ENCODE peak calls at places on chromosomes 13 and 19, in eight cellular contexts. M, I, Y, P, O, Z, B and S are unnamed samples.

GRCh38 chr13:48773531-48774275 is 120.0 kb downstream of the CYSLTR2 start:
- DNase-seq in M (no peak), Z (no peak), B (no peak), Y (no peak), I (no peak), P (no peak), O (no peak), S (no peak)

GRCh38 chr19:53945441-53945840 is 17.3 kb upstream of the CACNG8 start:
- DNase-seq in M (no peak), Z (no peak), B (no peak), I (peak; percentile 47), Y (no peak), P (no peak), O (no peak), S (no peak)

GRCh38 chr13:94480672-94481145 is 1.2 kb upstream of the DCT start:
- DNase-seq in Y (peak; percentile 41), M (no peak), I (peak; percentile 86), B (no peak), P (no peak), Z (peak; percentile 91), O (no peak), S (peak; percentile 35)

GRCh38 chr13:110554946-110555345 is 6.6 kb downstream of the RAB20 start:
- DNase-seq in Y (no peak), O (no peak), B (no peak), M (no peak), P (no peak), I (no peak), Z (no peak), S (no peak)

GRCh38 chr19:50777830-50778303 is 7.6 kb downstream of the GPR32 start:
- DNase-seq in Y (no peak), O (no peak), I (peak; percentile 42), B (no peak), Z (no peak), M (no peak), P (no peak), S (no peak)

GRCh38 chr13:23325191-23325590 is 108.3 kb downstream of the SACS start:
- DNase-seq in P (no peak), B (no peak), Z (no peak), I (no peak), O (peak; percentile 35), Y (no peak), M (no peak), S (no peak)

GRCh38 chr19:3171894-3172679 is 6.5 kb upstream of the S1PR4 start:
- DNase-seq in Z (no peak), Y (no peak), B (no peak), P (no peak), M (no peak), O (no peak), I (no peak), S (no peak)

GRCh38 chr13:34933349-34933748 is 8.7 kb upstream of the NBEA start:
- DNase-seq in P (no peak), I (no peak), M (no peak), Y (no peak), Z (no peak), O (no peak), B (no peak), S (no peak)

GRCh38 chr19:16244091-16244490 is 46.4 kb downstream of the AP1M1 start:
- DNase-seq in Y (no peak), B (no peak), O (peak; percentile 53), Z (peak; percentile 4), I (peak; percentile 40), M (no peak), P (no peak), S (no peak)

GRCh38 chr19:31518626-31519025 is 169.4 kb upstream of the TSHZ3 start:
- DNase-seq in I (no peak), O (no peak), M (no peak), B (no peak), Y (no peak), P (no peak), Z (no peak), S (no peak)

GRCh38 chr13:71661921-71662320 is 205.1 kb downstream of the DACH1 start:
- DNase-seq in M (no peak), B (no peak), P (no peak), O (no peak), Y (no peak), Z (peak; percentile 23), I (peak; percentile 92), S (no peak)

GRCh38 chr19:1260749-1261511 is 8.2 kb upstream of the CIRBP start:
- DNase-seq in B (peak; percentile 97), O (peak; percentile 96), P (peak; percentile 96), Z (peak; percentile 84), Y (peak; percentile 97), M (peak; percentile 98), I (peak; percentile 98), S (peak; percentile 80)

DNA sequence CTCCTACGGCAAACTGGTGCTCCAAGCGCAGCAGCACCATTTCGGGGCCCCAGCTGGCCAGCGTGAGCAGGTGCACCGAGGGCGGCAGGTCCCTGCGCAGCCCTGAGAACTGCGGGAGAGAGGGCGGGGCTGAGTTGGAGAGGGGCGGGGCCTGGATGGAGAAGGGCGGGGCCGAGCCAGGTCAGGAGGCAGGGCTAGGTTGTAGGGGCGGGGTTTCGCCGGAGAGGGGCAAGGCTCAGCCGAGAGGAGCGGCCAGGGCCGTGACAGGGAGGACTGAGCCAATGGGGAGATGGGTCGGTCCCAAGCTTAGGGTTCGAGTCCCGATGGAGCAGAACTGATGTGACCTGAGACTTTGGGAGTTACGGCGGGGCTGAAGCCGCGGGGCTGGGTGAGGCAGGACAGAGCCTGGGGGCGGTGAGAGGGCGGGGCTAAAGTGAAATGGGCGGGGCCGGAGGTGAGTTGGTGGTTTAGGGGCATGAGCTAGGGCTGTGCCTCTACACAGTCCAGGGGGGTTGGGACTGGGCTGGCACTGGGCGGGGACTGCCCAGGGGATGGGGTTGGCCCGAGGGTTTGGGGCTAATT is 19.0 kb downstream of the MAN2B1 start:
- DNase-seq in P (no peak), Y (no peak), B (peak; percentile 71), Z (no peak), I (peak; percentile 40), O (no peak), M (peak; percentile 85), S (no peak)
- H3K4me3 ChIP-seq in P (peak overlapping the region; percentile 34), Y (peak overlapping the region; percentile 58), B (peak overlapping the region; percentile 13), Z (peak overlapping the region; percentile 27), I (no peak overlapping the region), O (no peak overlapping the region), M (peak overlapping the region; percentile 23), S (no peak overlapping the region)

DNA sequence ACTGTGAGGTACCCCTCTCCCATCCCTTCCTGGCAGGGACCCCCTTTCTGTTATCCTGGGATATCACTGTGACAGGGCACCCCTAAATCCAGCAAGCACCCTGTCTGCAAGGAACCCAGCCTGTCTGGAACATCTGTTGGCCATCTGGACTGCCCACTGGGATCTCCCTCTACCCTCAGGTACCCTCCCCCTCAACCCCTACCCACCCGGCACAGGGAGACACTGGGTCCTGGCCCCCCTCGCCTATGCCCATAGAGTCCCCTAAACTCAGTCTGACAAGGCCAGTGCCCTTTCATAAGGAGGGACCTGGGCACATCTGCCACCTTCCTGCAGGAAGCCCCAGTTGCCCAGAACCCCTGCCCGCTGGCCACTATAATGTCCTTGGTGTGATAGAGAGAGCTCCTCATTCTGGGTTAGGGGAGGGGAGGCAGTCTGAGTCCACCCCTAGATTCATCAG is 2.8 kb upstream of the SLC27A5 start:
- DNase-seq in Y (no peak), B (no peak), M (no peak), Z (no peak), I (no peak), P (no peak), O (no peak), S (no peak)
- H3K4me3 ChIP-seq in Y (peak overlapping the region; percentile 66), B (peak overlapping the region; percentile 35), M (peak overlapping the region; percentile 38), Z (peak overlapping the region; percentile 55), I (peak overlapping the region; percentile 36), P (peak overlapping the region; percentile 49), O (peak overlapping the region; percentile 32), S (peak overlapping the region; percentile 30)

DNA sequence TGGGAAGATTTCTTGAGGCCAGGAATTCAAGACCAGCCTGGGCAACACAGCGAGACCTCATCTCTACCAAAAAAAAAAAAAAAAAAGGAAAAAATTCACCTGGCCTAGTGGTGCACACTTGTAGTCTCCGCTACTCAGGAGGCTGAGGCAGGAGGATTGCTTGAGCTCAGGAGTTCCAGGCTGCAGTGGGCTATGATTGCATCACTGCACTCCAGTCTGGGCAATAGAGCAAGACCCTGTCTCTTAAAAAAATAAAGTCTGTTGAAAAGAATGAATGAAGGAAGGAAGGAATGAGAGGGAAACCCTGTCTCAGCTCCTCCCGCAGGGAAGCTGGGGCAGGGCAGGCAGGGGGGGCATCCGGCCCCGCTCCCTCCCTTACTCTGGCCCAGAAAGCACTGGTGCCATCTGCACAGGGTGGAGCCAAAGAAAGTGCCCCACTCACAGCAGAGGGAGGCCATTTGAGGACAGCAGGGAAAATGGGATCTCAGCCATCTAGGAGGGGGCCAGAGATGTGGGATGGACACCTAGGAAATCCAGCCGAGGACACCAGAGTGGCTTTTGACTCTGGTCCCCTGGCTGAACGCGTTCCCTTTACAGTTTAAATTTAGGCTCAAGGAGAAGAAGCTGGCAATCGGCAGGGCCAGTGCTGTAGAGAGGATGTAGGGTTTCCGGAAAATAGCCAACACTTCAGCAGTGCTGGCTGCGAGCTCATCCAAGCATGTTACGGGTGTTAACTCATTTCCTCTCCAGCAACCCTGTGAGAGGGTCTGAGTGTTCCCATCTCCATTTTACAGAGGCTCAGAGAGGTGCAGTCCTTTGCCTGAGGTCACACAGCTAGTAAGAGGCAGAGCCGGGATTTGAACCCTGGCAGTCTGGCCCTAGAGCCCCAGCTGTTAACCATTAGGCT is 3.6 kb upstream of the HPN start:
- DNase-seq in P (no peak), O (no peak), Y (no peak), M (peak; percentile 68), I (peak; percentile 67), B (no peak), Z (no peak), S (no peak)
- H3K4me3 ChIP-seq in P (no peak overlapping the region), O (no peak overlapping the region), Y (no peak overlapping the region), M (no peak overlapping the region), I (no peak overlapping the region), B (no peak overlapping the region), Z (no peak overlapping the region), S (no peak overlapping the region)

DNA sequence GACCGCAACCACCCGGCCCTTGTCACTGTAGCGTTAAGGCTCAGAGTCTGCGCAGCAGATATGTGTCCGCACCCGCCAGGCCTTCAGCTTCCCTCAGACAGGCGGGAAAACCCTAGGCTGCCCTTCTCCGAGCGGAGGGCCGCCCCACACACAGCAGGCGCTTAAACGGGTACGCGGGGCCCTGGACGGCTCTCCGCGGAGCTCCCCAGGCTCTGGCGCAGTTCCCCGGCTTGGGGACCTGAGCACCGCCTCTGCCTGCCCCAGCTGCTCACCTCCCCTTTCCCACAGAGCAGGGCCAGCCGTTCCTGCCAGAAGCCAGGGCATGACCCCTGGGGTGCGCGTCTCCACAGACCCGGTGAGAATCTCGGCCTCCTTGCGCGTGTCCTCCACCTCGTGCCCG is 599 bp downstream of the ZNF135 start:
- DNase-seq in P (no peak), M (no peak), I (no peak), Y (no peak), B (no peak), O (peak; percentile 0), Z (no peak), S (no peak)
- H3K4me3 ChIP-seq in P (peak overlapping the region; percentile 64), M (peak overlapping the region; percentile 51), I (peak overlapping the region; percentile 56), Y (peak overlapping the region; percentile 86), B (peak overlapping the region; percentile 54), O (no peak overlapping the region), Z (peak overlapping the region; percentile 53), S (peak overlapping the region; percentile 56)

GRCh38 chr13:44668707-44669106 is 92.6 kb upstream of the TSC22D1 start:
- DNase-seq in O (no peak), Y (no peak), Z (no peak), B (no peak), P (no peak), M (no peak), I (no peak), S (no peak)
- H3K4me3 ChIP-seq in O (no peak overlapping the region), Y (no peak overlapping the region), Z (no peak overlapping the region), B (no peak overlapping the region), P (no peak overlapping the region), M (no peak overlapping the region), I (no peak overlapping the region), S (no peak overlapping the region)